ENCODE peak calls at places on chromosomes 16 and 17, in ten cellular contexts. One of them, this sample, is unnamed.

GRCh38 chr17:30996481-30996880 is 25.6 kb downstream of the RNF135 start:
- DNase-seq in tibial nerve: no peak
- DNase-seq in testis: no peak
- DNase-seq in upper lobe of left lung: no peak
- DNase-seq in lower leg skin: no peak
- DNase-seq in K562: no peak
- DNase-seq in vagina: no peak
- DNase-seq in uterus: no peak
- DNase-seq in prostate gland: no peak
- DNase-seq in NB4: no peak
- DNase-seq in this sample: no peak

GRCh38 chr17:1928976-1929375 is 96.2 kb downstream of the RTN4RL1 start:
- DNase-seq in upper lobe of left lung: no peak
- DNase-seq in tibial nerve: no peak
- DNase-seq in testis: no peak
- DNase-seq in prostate gland: no peak
- DNase-seq in lower leg skin: no peak
- DNase-seq in vagina: no peak
- DNase-seq in uterus: no peak
- DNase-seq in NB4: no peak
- DNase-seq in K562: no peak
- DNase-seq in this sample: no peak

GRCh38 chr17:36722121-36722902 is 120.9 kb downstream of the MRM1 start:
- DNase-seq in NB4: peak; percentile 97
- DNase-seq in prostate gland: peak; percentile 9
- DNase-seq in testis: peak; percentile 76
- DNase-seq in vagina: no peak
- DNase-seq in uterus: peak; percentile 32
- DNase-seq in upper lobe of left lung: peak; percentile 67
- DNase-seq in K562: peak; percentile 97
- DNase-seq in tibial nerve: no peak
- DNase-seq in lower leg skin: no peak
- DNase-seq in this sample: peak; percentile 64

GRCh38 chr17:13154403-13154802 is 136.6 kb upstream of the ELAC2 start:
- DNase-seq in prostate gland: no peak
- DNase-seq in tibial nerve: no peak
- DNase-seq in upper lobe of left lung: no peak
- DNase-seq in NB4: no peak
- DNase-seq in vagina: no peak
- DNase-seq in testis: no peak
- DNase-seq in K562: no peak
- DNase-seq in uterus: no peak
- DNase-seq in lower leg skin: no peak
- DNase-seq in this sample: no peak

GRCh38 chr17:12959441-12959840 is 58.4 kb downstream of the ELAC2 start:
- DNase-seq in prostate gland: no peak
- DNase-seq in K562: no peak
- DNase-seq in uterus: no peak
- DNase-seq in upper lobe of left lung: no peak
- DNase-seq in testis: no peak
- DNase-seq in NB4: peak; percentile 31
- DNase-seq in vagina: no peak
- DNase-seq in tibial nerve: no peak
- DNase-seq in lower leg skin: no peak
- DNase-seq in this sample: no peak

GRCh38 chr16:55622930-55623561 is 32.7 kb upstream of the SLC6A2 start:
- DNase-seq in tibial nerve: no peak
- DNase-seq in vagina: no peak
- DNase-seq in prostate gland: no peak
- DNase-seq in testis: peak; percentile 41
- DNase-seq in K562: peak; percentile 65
- DNase-seq in uterus: no peak
- DNase-seq in upper lobe of left lung: no peak
- DNase-seq in NB4: peak; percentile 11
- DNase-seq in lower leg skin: no peak
- DNase-seq in this sample: no peak

GRCh38 chr16:84611041-84611440 is 6.8 kb downstream of the COTL1 start:
- DNase-seq in lower leg skin: no peak
- DNase-seq in prostate gland: no peak
- DNase-seq in upper lobe of left lung: no peak
- DNase-seq in K562: no peak
- DNase-seq in testis: peak; percentile 47
- DNase-seq in NB4: no peak
- DNase-seq in tibial nerve: no peak
- DNase-seq in uterus: no peak
- DNase-seq in vagina: no peak
- DNase-seq in this sample: no peak

GRCh38 chr17:64259922-64260321 is 3.1 kb downstream of the TEX2 start:
- DNase-seq in testis: no peak
- DNase-seq in uterus: no peak
- DNase-seq in upper lobe of left lung: peak; percentile 39
- DNase-seq in vagina: no peak
- DNase-seq in lower leg skin: no peak
- DNase-seq in prostate gland: no peak
- DNase-seq in tibial nerve: no peak
- DNase-seq in K562: no peak
- DNase-seq in NB4: peak; percentile 45
- DNase-seq in this sample: peak; percentile 42

GRCh38 chr16:3879258-3879886 is 1.1 kb downstream of the CREBBP start:
- DNase-seq in K562: peak; percentile 39
- DNase-seq in uterus: no peak
- DNase-seq in tibial nerve: no peak
- DNase-seq in testis: peak; percentile 42
- DNase-seq in lower leg skin: no peak
- DNase-seq in vagina: no peak
- DNase-seq in NB4: peak; percentile 39
- DNase-seq in upper lobe of left lung: peak; percentile 53
- DNase-seq in prostate gland: peak; percentile 14
- DNase-seq in this sample: peak; percentile 53

GRCh38 chr17:71528210-71528609 is 592.6 kb upstream of the SOX9 start:
- DNase-seq in prostate gland: no peak
- DNase-seq in vagina: no peak
- DNase-seq in uterus: no peak
- DNase-seq in NB4: no peak
- DNase-seq in upper lobe of left lung: no peak
- DNase-seq in lower leg skin: no peak
- DNase-seq in tibial nerve: no peak
- DNase-seq in testis: no peak
- DNase-seq in K562: no peak
- DNase-seq in this sample: no peak

GRCh38 chr17:67629963-67630320 is 87.8 kb upstream of the NOL11 start:
- DNase-seq in upper lobe of left lung: no peak
- DNase-seq in tibial nerve: no peak
- DNase-seq in K562: no peak
- DNase-seq in prostate gland: no peak
- DNase-seq in lower leg skin: no peak
- DNase-seq in vagina: no peak
- DNase-seq in NB4: peak; percentile 42
- DNase-seq in uterus: no peak
- DNase-seq in testis: no peak
- DNase-seq in this sample: no peak

GRCh38 chr16:27164280-27164837 is 39.0 kb upstream of the KDM8 start:
- DNase-seq in uterus: no peak
- DNase-seq in NB4: no peak
- DNase-seq in vagina: no peak
- DNase-seq in tibial nerve: no peak
- DNase-seq in K562: no peak
- DNase-seq in prostate gland: no peak
- DNase-seq in lower leg skin: no peak
- DNase-seq in upper lobe of left lung: no peak
- DNase-seq in testis: no peak
- DNase-seq in this sample: no peak

DNA sequence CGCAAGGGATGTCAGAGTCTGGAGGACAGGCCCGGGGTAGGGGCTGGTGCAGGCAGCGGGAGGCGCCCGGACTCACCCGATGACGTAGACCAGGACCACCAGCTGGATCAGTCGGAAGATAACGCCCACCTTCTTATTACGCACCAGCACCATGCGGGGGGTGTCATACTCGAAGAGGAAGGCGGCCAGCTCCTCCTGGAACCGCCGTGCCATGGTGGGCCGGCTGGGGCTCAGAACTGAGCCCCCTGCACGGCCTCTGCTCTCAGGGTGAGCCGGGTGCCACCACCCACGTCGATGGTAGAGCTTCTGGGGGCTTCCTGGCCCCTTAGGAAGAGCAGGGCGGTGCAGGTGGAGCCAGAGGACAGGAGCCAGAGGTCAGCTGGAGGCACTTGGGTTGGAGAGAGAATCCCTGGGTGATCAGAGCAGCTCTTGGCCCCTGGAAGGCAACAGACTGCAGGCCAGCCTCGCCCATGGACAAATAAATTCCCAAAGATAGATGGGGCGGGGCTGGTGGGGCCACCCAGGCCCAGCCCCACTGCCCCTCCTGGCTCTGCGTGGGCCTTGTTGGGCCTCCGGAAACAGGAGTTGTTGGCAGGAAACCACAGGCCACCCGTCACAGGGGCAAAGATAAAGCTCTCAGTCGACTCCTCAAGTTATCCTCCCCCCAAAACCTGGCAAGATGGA is at the start of gene P2RX1:
- DNase-seq in K562: peak; percentile 63
- DNase-seq in upper lobe of left lung: peak; percentile 73
- DNase-seq in tibial nerve: no peak
- DNase-seq in lower leg skin: no peak
- DNase-seq in NB4: peak; percentile 94
- DNase-seq in prostate gland: no peak
- DNase-seq in testis: peak; percentile 59
- DNase-seq in uterus: no peak
- DNase-seq in vagina: no peak
- DNase-seq in this sample: no peak
- H3K4me3 ChIP-seq in K562: peak within 1 kb of the TSS; percentile 55
- H3K4me3 ChIP-seq in upper lobe of left lung: peak within 1 kb of the TSS; percentile 34
- H3K4me3 ChIP-seq in tibial nerve: no peak within 1 kb of the TSS
- H3K4me3 ChIP-seq in lower leg skin: no peak within 1 kb of the TSS
- H3K4me3 ChIP-seq in NB4: peak within 1 kb of the TSS; percentile 75
- H3K4me3 ChIP-seq in prostate gland: no peak within 1 kb of the TSS
- H3K4me3 ChIP-seq in testis: no peak within 1 kb of the TSS
- H3K4me3 ChIP-seq in uterus: no peak within 1 kb of the TSS
- H3K4me3 ChIP-seq in vagina: peak within 1 kb of the TSS; percentile 30
- H3K4me3 ChIP-seq in this sample: no peak within 1 kb of the TSS

GRCh38 chr17:81387235-81388060 is 7.8 kb upstream of the BAHCC1 start:
- DNase-seq in prostate gland: peak; percentile 51
- DNase-seq in testis: no peak
- DNase-seq in vagina: no peak
- DNase-seq in upper lobe of left lung: no peak
- DNase-seq in K562: no peak
- DNase-seq in NB4: peak; percentile 78
- DNase-seq in uterus: peak; percentile 82
- DNase-seq in tibial nerve: no peak
- DNase-seq in lower leg skin: no peak
- DNase-seq in this sample: peak; percentile 55
- TF ChIP-seq POLR2A in prostate gland: peak; percentile 43
- TF ChIP-seq POLR2A in testis: no peak
- TF ChIP-seq POLR2A in vagina: no peak
- TF ChIP-seq POLR2A in upper lobe of left lung: peak; percentile 59
- TF ChIP-seq POLR2A in K562: peak; percentile 69
- TF ChIP-seq POLR2A in NB4: peak; percentile 15
- TF ChIP-seq POLR2A in uterus: no peak
- TF ChIP-seq POLR2A in tibial nerve: no peak
- TF ChIP-seq POLR2A in lower leg skin: no peak
- TF ChIP-seq POLR2A in this sample: peak; percentile 52

GRCh38 chr16:89354325-89354724 is 136.0 kb downstream of the ANKRD11 start:
- DNase-seq in tibial nerve: no peak
- DNase-seq in upper lobe of left lung: no peak
- DNase-seq in vagina: no peak
- DNase-seq in uterus: no peak
- DNase-seq in prostate gland: no peak
- DNase-seq in lower leg skin: no peak
- DNase-seq in NB4: no peak
- DNase-seq in testis: no peak
- DNase-seq in K562: no peak
- DNase-seq in this sample: no peak

GRCh38 chr16:89355036-89355435 is 135.3 kb downstream of the ANKRD11 start:
- DNase-seq in K562: no peak
- DNase-seq in tibial nerve: no peak
- DNase-seq in upper lobe of left lung: no peak
- DNase-seq in testis: no peak
- DNase-seq in lower leg skin: no peak
- DNase-seq in vagina: no peak
- DNase-seq in prostate gland: no peak
- DNase-seq in NB4: no peak
- DNase-seq in uterus: no peak
- DNase-seq in this sample: no peak

GRCh38 chr16:89357055-89357454 is 133.3 kb downstream of the ANKRD11 start:
- DNase-seq in tibial nerve: no peak
- DNase-seq in uterus: no peak
- DNase-seq in testis: no peak
- DNase-seq in vagina: no peak
- DNase-seq in lower leg skin: no peak
- DNase-seq in upper lobe of left lung: no peak
- DNase-seq in prostate gland: no peak
- DNase-seq in K562: peak; percentile 62
- DNase-seq in NB4: no peak
- DNase-seq in this sample: no peak

GRCh38 chr16:89357460-89357859 is 132.9 kb downstream of the ANKRD11 start:
- DNase-seq in testis: no peak
- DNase-seq in NB4: no peak
- DNase-seq in vagina: no peak
- DNase-seq in uterus: no peak
- DNase-seq in lower leg skin: no peak
- DNase-seq in K562: peak; percentile 40
- DNase-seq in tibial nerve: no peak
- DNase-seq in prostate gland: no peak
- DNase-seq in upper lobe of left lung: peak; percentile 47
- DNase-seq in this sample: no peak

DNA sequence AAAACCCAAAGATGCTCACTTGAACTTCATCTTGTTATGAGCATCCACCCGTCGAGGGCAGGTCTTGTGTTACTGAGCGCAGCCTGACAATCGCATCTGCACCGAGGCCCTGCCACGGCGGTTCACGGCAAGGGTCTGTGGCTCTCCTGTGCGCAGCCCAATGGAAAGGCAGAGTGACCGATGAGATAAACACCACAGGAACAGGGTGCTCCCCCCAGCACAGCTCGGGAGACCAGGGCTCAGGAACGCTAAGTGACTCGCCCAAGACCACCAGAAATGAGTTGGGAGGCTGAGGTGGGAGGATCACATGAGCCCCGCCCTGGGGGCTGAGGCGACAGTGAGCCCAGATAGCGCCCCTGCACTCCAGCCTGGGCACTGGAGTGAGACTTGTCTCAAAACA is 134.7 kb downstream of the ANKRD11 start:
- DNase-seq in upper lobe of left lung: no peak
- DNase-seq in uterus: no peak
- DNase-seq in NB4: no peak
- DNase-seq in prostate gland: no peak
- DNase-seq in tibial nerve: no peak
- DNase-seq in testis: no peak
- DNase-seq in K562: no peak
- DNase-seq in lower leg skin: no peak
- DNase-seq in vagina: no peak
- DNase-seq in this sample: no peak
- H3K4me3 ChIP-seq in upper lobe of left lung: no peak overlapping the region
- H3K4me3 ChIP-seq in uterus: no peak overlapping the region
- H3K4me3 ChIP-seq in NB4: no peak overlapping the region
- H3K4me3 ChIP-seq in prostate gland: no peak overlapping the region
- H3K4me3 ChIP-seq in tibial nerve: no peak overlapping the region
- H3K4me3 ChIP-seq in testis: no peak overlapping the region
- H3K4me3 ChIP-seq in K562: no peak overlapping the region
- H3K4me3 ChIP-seq in lower leg skin: no peak overlapping the region
- H3K4me3 ChIP-seq in vagina: no peak overlapping the region
- H3K4me3 ChIP-seq in this sample: no peak overlapping the region

GRCh38 chr17:752002-752619 is at the start of gene GEMIN4:
- DNase-seq in uterus: peak; percentile 88
- DNase-seq in upper lobe of left lung: peak; percentile 95
- DNase-seq in lower leg skin: peak; percentile 89
- DNase-seq in K562: peak; percentile 88
- DNase-seq in testis: peak; percentile 95
- DNase-seq in vagina: no peak
- DNase-seq in NB4: peak; percentile 90
- DNase-seq in prostate gland: peak; percentile 89
- DNase-seq in tibial nerve: peak; percentile 93
- DNase-seq in this sample: peak; percentile 92
- TF ChIP-seq POLR2A in uterus: peak; percentile 83
- TF ChIP-seq POLR2A in upper lobe of left lung: peak; percentile 81
- TF ChIP-seq POLR2A in lower leg skin: no peak
- TF ChIP-seq POLR2A in K562: peak; percentile 70
- TF ChIP-seq POLR2A in testis: peak; percentile 35
- TF ChIP-seq POLR2A in vagina: no peak
- TF ChIP-seq POLR2A in NB4: peak; percentile 62
- TF ChIP-seq POLR2A in prostate gland: peak; percentile 81
- TF ChIP-seq POLR2A in tibial nerve: peak; percentile 64
- TF ChIP-seq POLR2A in this sample: no peak